ENCODE peak calls at places on chromosome 20, in nine cellular contexts. C is HS-27A; X is psoas muscle; H is activated CD4-positive, alpha-beta memory T cell treated with anti-CD3 and anti-CD28 coated beads for 36 hours; J is NT2/D1; N is osteocyte; O is cardiac fibroblast; U is stimulated activated CD8-positive, alpha-beta memory T cell treated with anti-CD3 and anti-CD28 coated beads, Interleukin-15, amount 100 ng/mL, for 4 hours; F is activated T-cell treated with anti-CD3 and anti-CD28 coated beads for 1 hour. R is an unnamed sample.

GRCh38 chr20:57573893-57574292 is 13.0 kb downstream of the PCK1 start:
- DNase-seq in C (no peak), O (no peak), J (peak), U (no peak), H (peak), F (no peak), X (no peak), N (no peak), R (no peak)

GRCh38 chr20:10863337-10864060 is 189.7 kb upstream of the JAG1 start:
- DNase-seq in N (no peak), U (no peak), O (peak), C (peak), H (no peak), X (no peak), F (no peak), J (no peak), R (no peak)

GRCh38 chr20:7305971-7306370 is 538.5 kb downstream of the BMP2 start:
- DNase-seq in N (no peak), F (no peak), X (no peak), O (peak), C (no peak), H (no peak), J (no peak), U (no peak), R (no peak)

GRCh38 chr20:48687097-48687800 is 140.6 kb downstream of the PREX1 start:
- DNase-seq in F (no peak), N (no peak), C (no peak), U (no peak), X (no peak), H (no peak), J (no peak), O (no peak), R (no peak)

GRCh38 chr20:37378785-37379598 is 33.1 kb downstream of the SRC start:
- DNase-seq in U (no peak), J (no peak), F (no peak), H (no peak), O (peak), X (peak), C (no peak), N (no peak), R (no peak)

GRCh38 chr20:20711413-20711812 is 1.0 kb downstream of the RALGAPA2 start:
- DNase-seq in N (no peak), X (no peak), O (no peak), U (no peak), F (no peak), J (no peak), H (peak), C (no peak), R (no peak)

GRCh38 chr20:51738877-51739447 is 29.2 kb downstream of the ATP9A start:
- DNase-seq in H (no peak), C (no peak), O (no peak), J (no peak), N (no peak), X (no peak), U (no peak), F (no peak), R (no peak)

GRCh38 chr20:881051-881820 is 34.9 kb downstream of the ANGPT4 start:
- DNase-seq in H (peak), O (peak), X (no peak), F (no peak), U (no peak), N (no peak), C (peak), J (no peak), R (no peak)

GRCh38 chr20:50113420-50114224 is 672 bp upstream of the UBE2V1 start:
- DNase-seq in O (no peak), N (no peak), X (no peak), C (no peak), F (no peak), J (no peak), U (no peak), H (no peak), R (no peak)

GRCh38 chr20:17767624-17768023 is 67.9 kb downstream of the BANF2 start:
- DNase-seq in J (no peak), O (no peak), H (no peak), F (no peak), N (no peak), U (no peak), X (no peak), C (no peak), R (no peak)

GRCh38 chr20:43914697-43915208 is at the start of gene TOX2:
- DNase-seq in X (no peak), H (peak), N (no peak), U (no peak), C (no peak), J (no peak), F (peak), O (peak), R (peak)

GRCh38 chr20:5372371-5372770 is 55.6 kb upstream of the PROKR2 start:
- DNase-seq in U (no peak), J (no peak), C (no peak), F (no peak), H (no peak), O (no peak), N (no peak), X (no peak), R (no peak)

GRCh38 chr20:43243672-43244269 is 54.1 kb upstream of the PTPRT start:
- DNase-seq in X (no peak), F (no peak), N (no peak), O (no peak), U (no peak), J (peak), C (no peak), H (no peak), R (no peak)

GRCh38 chr20:1474817-1475603 is 8.4 kb upstream of the NSFL1C start:
- DNase-seq in N (no peak), F (no peak), H (no peak), X (no peak), U (no peak), J (no peak), O (no peak), C (no peak), R (no peak)

GRCh38 chr20:46963758-46964181 is 69.1 kb downstream of the EYA2 start:
- DNase-seq in C (no peak), J (no peak), N (no peak), O (no peak), H (no peak), X (no peak), F (no peak), U (no peak), R (no peak)

GRCh38 chr20:370151-370600 is 10.4 kb upstream of the TRIB3 start:
- DNase-seq in C (no peak), O (no peak), J (no peak), U (no peak), X (no peak), N (no peak), F (no peak), H (no peak), R (no peak)

GRCh38 chr20:57264151-57264792 is 2.2 kb downstream of the BMP7 start:
- DNase-seq in C (no peak), N (no peak), X (no peak), U (no peak), O (no peak), H (peak), J (no peak), F (no peak), R (no peak)

GRCh38 chr20:21981607-21982344 is 276.3 kb downstream of the PAX1 start:
- DNase-seq in F (no peak), U (no peak), H (no peak), X (no peak), C (no peak), O (peak), N (no peak), J (no peak), R (no peak)

GRCh38 chr20:23047001-23047737 is 2.3 kb downstream of the THBD start:
- DNase-seq in U (no peak), H (no peak), N (no peak), O (no peak), C (no peak), X (no peak), J (no peak), F (no peak), R (peak)

GRCh38 chr20:18705490-18705889 is 108.1 kb upstream of the SCP2D1 start:
- DNase-seq in C (peak), O (peak), U (no peak), J (no peak), H (no peak), F (no peak), N (no peak), X (no peak), R (no peak)

GRCh38 chr20:15220778-15221565 is 883.6 kb upstream of the FLRT3 start:
- DNase-seq in C (no peak), U (no peak), J (peak), X (no peak), O (peak), H (no peak), N (no peak), F (no peak), R (no peak)

GRCh38 chr20:25277051-25277801 is 29.3 kb downstream of the PYGB start:
- DNase-seq in U (no peak), X (peak), J (no peak), F (no peak), C (no peak), H (no peak), N (no peak), O (no peak), R (no peak)

GRCh38 chr20:43941476-43942212 is 27.0 kb downstream of the TOX2 start:
- DNase-seq in U (no peak), N (no peak), O (peak), C (no peak), J (no peak), H (no peak), F (no peak), X (no peak), R (no peak)

GRCh38 chr20:50368813-50369224 is 141.4 kb upstream of the PTPN1 start:
- DNase-seq in C (no peak), X (no peak), J (no peak), H (no peak), F (no peak), N (no peak), O (peak), U (no peak), R (no peak)

GRCh38 chr20:34979366-34980153 is 23.9 kb downstream of the MYH7B start:
- DNase-seq in U (no peak), J (no peak), N (no peak), C (no peak), O (no peak), H (peak), F (no peak), X (peak), R (no peak)

GRCh38 chr20:32583581-32584045 is 1.5 kb downstream of the NOL4L start:
- DNase-seq in J (no peak), X (no peak), N (no peak), O (no peak), U (no peak), C (no peak), F (no peak), H (peak), R (no peak)

GRCh38 chr20:38214871-38215788 is 45.4 kb downstream of the KIAA1755 start:
- DNase-seq in U (no peak), H (no peak), N (no peak), X (no peak), C (no peak), O (no peak), F (no peak), J (no peak), R (no peak)

R was measured in ascending aorta.